ENCODE peak calls at places on chromosomes 16 and 17, in five cellular contexts. D is GM12891, N is stomach, H is prostate gland, K is transverse colon. Z is an unnamed sample.

GRCh38 chr16:11121083-11121482 is 134.9 kb downstream of the SOCS1 start:
- DNase-seq in D (no peak), N (no peak), H (no peak), K (no peak), Z (no peak)

GRCh38 chr17:43367588-43368242 is 31.1 kb upstream of the ARL4D start:
- DNase-seq in D (no peak), N (no peak), H (no peak), K (no peak), Z (peak)

GRCh38 chr16:2053897-2054296 is 6.1 kb downstream of the TSC2 start:
- DNase-seq in D (no peak), N (no peak), H (no peak), K (no peak), Z (no peak)

GRCh38 chr16:49854227-49855203 is 1.4 kb downstream of the ZNF423 start:
- DNase-seq in D (no peak), N (no peak), H (no peak), K (peak), Z (no peak)

GRCh38 chr16:1895949-1896675 is 22.1 kb downstream of the HS3ST6 start:
- DNase-seq in D (no peak), N (peak), H (no peak), K (no peak), Z (no peak)

GRCh38 chr16:48462146-48462740 is 77.0 kb upstream of the SIAH1 start:
- DNase-seq in D (no peak), N (no peak), H (no peak), K (no peak), Z (no peak)

GRCh38 chr16:84144301-84144858 is 597 bp downstream of the HSDL1 start:
- DNase-seq in D (peak), N (peak), H (peak), K (peak), Z (no peak)

GRCh38 chr16:31532120-31532519 is 4.4 kb downstream of the AHSP start:
- DNase-seq in D (no peak), N (no peak), H (no peak), K (no peak), Z (no peak)

GRCh38 chr16:77789085-77789611 is 784 bp downstream of the VAT1L start:
- DNase-seq in D (no peak), N (no peak), H (no peak), K (no peak), Z (no peak)

GRCh38 chr17:50621562-50621961 is 13.1 kb upstream of the ABCC3 start:
- DNase-seq in D (no peak), N (no peak), H (no peak), K (no peak), Z (no peak)

GRCh38 chr16:14193316-14193871 is 122.3 kb downstream of the MRTFB start:
- DNase-seq in D (peak), N (peak), H (no peak), K (peak), Z (no peak)

GRCh38 chr16:48526058-48526957 is 83.7 kb downstream of the N4BP1 start:
- DNase-seq in D (peak), N (peak), H (no peak), K (peak), Z (no peak)

GRCh38 chr17:3039748-3040147 is 23.7 kb downstream of the OR1D5 start:
- DNase-seq in D (no peak), N (no peak), H (no peak), K (no peak), Z (no peak)

GRCh38 chr17:49191407-49191916 is 18.9 kb downstream of the GNGT2 start:
- DNase-seq in D (no peak), N (no peak), H (no peak), K (no peak), Z (peak)

GRCh38 chr17:79360196-79360595 is 250.7 kb downstream of the RBFOX3 start:
- DNase-seq in D (no peak), N (no peak), H (no peak), K (no peak), Z (no peak)
- TF ChIP-seq POLR2AphosphoS5 in D (no peak), N (no peak), H (no peak), K (no peak), Z (no peak)

GRCh38 chr16:3541527-3542152 is 35.6 kb downstream of the NLRC3 start:
- DNase-seq in D (no peak), N (no peak), H (no peak), K (no peak), Z (no peak)

GRCh38 chr16:3542153-3542550 is 35.1 kb downstream of the NLRC3 start:
- DNase-seq in D (no peak), N (no peak), H (no peak), K (no peak), Z (no peak)

GRCh38 chr16:3546990-3547682 is 30.1 kb downstream of the NLRC3 start:
- DNase-seq in D (no peak), N (no peak), H (no peak), K (no peak), Z (no peak)

GRCh38 chr16:3538222-3538621 is 37.4 kb downstream of the CLUAP1 start:
- DNase-seq in D (no peak), N (no peak), H (no peak), K (no peak), Z (no peak)

GRCh38 chr16:3542601-3543373 is 34.4 kb downstream of the NLRC3 start:
- DNase-seq in D (no peak), N (no peak), H (no peak), K (no peak), Z (no peak)
- TF ChIP-seq POLR2AphosphoS5 in D (no peak), N (no peak), H (no peak), K (no peak), Z (no peak)

GRCh38 chr16:69311115-69311532 is at the start of gene VPS4A:
- DNase-seq in D (peak), N (peak), H (peak), K (peak), Z (peak)
- TF ChIP-seq POLR2AphosphoS5 in D (peak), N (peak), H (peak), K (peak), Z (no peak)

GRCh38 chr17:1709971-1710806 is at the start of gene TLCD2:
- DNase-seq in D (no peak), N (peak), H (peak), K (peak), Z (no peak)
- TF ChIP-seq POLR2AphosphoS5 in D (no peak), N (peak), H (peak), K (peak), Z (peak)

DNA sequence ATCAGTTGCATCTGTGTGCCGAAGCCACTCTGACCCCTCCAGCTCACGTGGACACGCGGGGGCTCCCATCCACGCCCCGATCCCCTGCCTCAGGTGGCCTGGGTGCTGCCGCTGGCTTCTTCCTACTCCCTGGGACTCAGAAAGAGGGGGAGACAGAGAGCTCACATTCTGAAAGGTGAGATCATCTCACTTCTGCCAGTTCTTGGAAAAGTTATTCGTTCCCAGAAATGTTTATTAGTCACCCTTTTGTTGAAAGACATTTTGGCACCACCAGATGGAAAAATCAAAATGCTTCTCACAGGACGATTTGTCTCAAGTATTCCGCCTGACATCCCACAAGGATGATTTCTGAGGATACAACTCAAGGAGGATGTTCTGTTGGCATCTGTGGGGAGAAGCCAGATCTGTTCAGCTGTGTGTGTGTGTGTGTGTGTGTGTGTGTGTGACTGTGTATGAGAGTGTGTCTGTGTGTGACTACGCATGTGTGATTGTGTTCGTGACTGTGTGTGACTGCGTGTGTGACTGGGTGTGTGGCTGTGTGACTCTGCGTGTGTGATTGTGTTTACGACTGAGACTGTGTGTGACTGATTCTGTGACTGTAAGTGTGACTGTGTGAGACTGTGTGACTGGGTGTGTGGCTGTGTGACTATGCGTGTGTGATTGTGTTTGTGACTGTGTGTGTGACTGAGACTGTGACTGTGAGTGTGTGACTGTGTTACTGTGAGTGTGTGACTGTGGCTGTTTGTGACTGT is 207.3 kb downstream of the NTN1 start:
- DNase-seq in D (no peak), N (no peak), H (no peak), K (no peak), Z (no peak)
- TF ChIP-seq POLR2AphosphoS5 in D (no peak), N (peak), H (peak), K (peak), Z (no peak)

Z was measured in SK-N-MC.